ENCODE peak calls at places on chromosomes 7 and 10, in nine cellular contexts. C, J, N, I, T, P, B, X and Z are unnamed samples.

GRCh38 chr10:86419101-86419500 is 52.5 kb upstream of the GRID1 start:
- DNase-seq in C (no peak), J (no peak), N (no peak), I (no peak), T (no peak), P (no peak), B (no peak), X (no peak), Z (no peak)

GRCh38 chr10:96638696-96639095 is 51.9 kb upstream of the TM9SF3 start:
- DNase-seq in C (no peak), J (no peak), N (no peak), I (no peak), T (no peak), P (peak; percentile 49), B (no peak), X (no peak), Z (no peak)

GRCh38 chr7:29384277-29384676 is 179.4 kb upstream of the PRR15 start:
- DNase-seq in C (no peak), J (no peak), N (no peak), I (no peak), T (no peak), P (no peak), B (no peak), X (no peak), Z (no peak)

GRCh38 chr7:137886706-137887105 is 39.9 kb upstream of the DGKI start:
- DNase-seq in C (no peak), J (peak; percentile 36), N (no peak), I (no peak), T (no peak), P (no peak), B (no peak), X (peak; percentile 42), Z (peak; percentile 12)

GRCh38 chr10:125531470-125531869 is 151.5 kb downstream of the TEX36 start:
- DNase-seq in C (no peak), J (no peak), N (peak; percentile 58), I (no peak), T (peak; percentile 59), P (no peak), B (no peak), X (no peak), Z (no peak)

GRCh38 chr10:132817701-132818211 is 31.8 kb upstream of the NKX6-2 start:
- DNase-seq in C (no peak), J (no peak), N (no peak), I (no peak), T (no peak), P (no peak), B (no peak), X (no peak), Z (no peak)

GRCh38 chr7:46109447-46109846 is 188.4 kb upstream of the IGFBP3 start:
- DNase-seq in C (no peak), J (no peak), N (no peak), I (no peak), T (no peak), P (no peak), B (no peak), X (no peak), Z (peak; percentile 1)

GRCh38 chr10:54833029-54833428 is 32.0 kb upstream of the PCDH15 start:
- DNase-seq in C (no peak), J (no peak), N (no peak), I (no peak), T (no peak), P (no peak), B (no peak), X (no peak), Z (no peak)

GRCh38 chr10:17232276-17232987 is 4.4 kb downstream of the VIM start:
- DNase-seq in C (peak; percentile 70), J (no peak), N (no peak), I (no peak), T (no peak), P (no peak), B (peak; percentile 18), X (no peak), Z (peak; percentile 73)

GRCh38 chr7:50349963-50350944 is 45.7 kb downstream of the IKZF1 start:
- DNase-seq in C (no peak), J (no peak), N (no peak), I (no peak), T (no peak), P (no peak), B (no peak), X (no peak), Z (no peak)

GRCh38 chr7:50348469-50349162 is 44.1 kb downstream of the IKZF1 start:
- DNase-seq in C (no peak), J (no peak), N (no peak), I (no peak), T (no peak), P (no peak), B (no peak), X (no peak), Z (no peak)

GRCh38 chr7:50346548-50347497 is 42.3 kb downstream of the IKZF1 start:
- DNase-seq in C (no peak), J (no peak), N (no peak), I (no peak), T (no peak), P (peak; percentile 40), B (no peak), X (no peak), Z (peak; percentile 28)

GRCh38 chr7:50349399-50349798 is 44.9 kb downstream of the IKZF1 start:
- DNase-seq in C (no peak), J (no peak), N (no peak), I (no peak), T (no peak), P (no peak), B (no peak), X (no peak), Z (no peak)

GRCh38 chr7:50347693-50348092 is 43.2 kb downstream of the IKZF1 start:
- DNase-seq in C (no peak), J (no peak), N (no peak), I (no peak), T (no peak), P (no peak), B (no peak), X (no peak), Z (no peak)
- TF ChIP-seq EZH2 in C (no peak), J (no peak), N (no peak), I (no peak), T (no peak), P (no peak), B (no peak), X (no peak), Z (no peak)

GRCh38 chr10:586716-587115 is 102.8 kb downstream of the DIP2C start:
- DNase-seq in C (no peak), J (no peak), N (no peak), I (no peak), T (no peak), P (no peak), B (no peak), X (no peak), Z (no peak)
- H3K79me2 ChIP-seq in C (no peaks in the 10 kb centered on the region), J (peaks cover 94% of the 10 kb centered on the region), N (peaks cover 26% of the 10 kb centered on the region), I (no peaks in the 10 kb centered on the region), T (peaks cover 83% of the 10 kb centered on the region), P (no peaks in the 10 kb centered on the region), B (no peaks in the 10 kb centered on the region), X (peaks cover 31% of the 10 kb centered on the region), Z (peaks cover 94% of the 10 kb centered on the region)

DNA sequence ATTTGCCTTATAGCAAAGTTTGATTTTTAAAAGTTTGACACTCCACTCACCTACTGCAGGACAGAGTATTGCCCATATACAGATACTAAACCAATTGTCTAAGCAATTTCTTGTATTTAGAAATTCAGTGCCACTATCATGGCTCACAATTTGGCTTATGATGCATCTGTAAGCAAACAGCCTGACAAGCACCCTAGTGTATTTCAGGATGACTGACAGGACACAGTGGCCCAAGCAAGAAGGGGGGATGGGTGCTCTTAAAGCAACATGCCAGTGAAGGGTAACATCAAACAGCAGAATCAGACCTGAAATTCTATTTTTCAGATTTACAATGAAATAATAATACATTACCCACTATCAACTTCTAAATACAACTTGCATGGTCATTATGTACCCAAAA is 30.5 kb downstream of the CTNNA3 start:
- DNase-seq in C (peak; percentile 79), J (no peak), N (peak; percentile 19), I (peak; percentile 64), T (no peak), P (no peak), B (no peak), X (no peak), Z (no peak)
- TF ChIP-seq EZH2 in C (no peak), J (no peak), N (no peak), I (no peak), T (no peak), P (no peak), B (no peak), X (no peak), Z (no peak)

DNA sequence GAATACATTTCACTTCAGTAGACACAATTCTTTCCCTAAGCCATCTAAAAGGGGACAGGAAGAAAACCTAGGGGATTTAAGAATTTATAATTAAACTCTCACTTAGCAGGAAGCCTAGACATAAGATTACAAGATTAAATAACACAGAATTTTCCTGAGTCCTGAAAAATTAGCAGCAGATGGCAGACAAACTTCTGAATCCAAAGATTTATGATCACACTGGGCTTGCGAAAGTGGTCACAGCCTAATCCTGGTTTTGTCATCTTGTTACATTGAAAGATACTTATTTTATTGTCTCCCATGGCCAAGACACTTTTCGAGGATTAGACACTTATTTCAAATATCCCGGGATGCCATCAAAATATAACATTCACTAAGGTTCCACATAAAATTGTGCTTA is 2.9 kb downstream of the ERLIN1 start:
- DNase-seq in C (no peak), J (no peak), N (no peak), I (no peak), T (no peak), P (no peak), B (no peak), X (no peak), Z (no peak)
- H3K79me2 ChIP-seq in C (peaks cover 78% of the 10 kb centered on the region), J (peaks cover 42% of the 10 kb centered on the region), N (peaks cover 29% of the 10 kb centered on the region), I (peaks cover 88% of the 10 kb centered on the region), T (peaks cover 39% of the 10 kb centered on the region), P (peaks cover 67% of the 10 kb centered on the region), B (peaks cover 40% of the 10 kb centered on the region), X (peaks cover 35% of the 10 kb centered on the region), Z (peaks cover 69% of the 10 kb centered on the region)

DNA sequence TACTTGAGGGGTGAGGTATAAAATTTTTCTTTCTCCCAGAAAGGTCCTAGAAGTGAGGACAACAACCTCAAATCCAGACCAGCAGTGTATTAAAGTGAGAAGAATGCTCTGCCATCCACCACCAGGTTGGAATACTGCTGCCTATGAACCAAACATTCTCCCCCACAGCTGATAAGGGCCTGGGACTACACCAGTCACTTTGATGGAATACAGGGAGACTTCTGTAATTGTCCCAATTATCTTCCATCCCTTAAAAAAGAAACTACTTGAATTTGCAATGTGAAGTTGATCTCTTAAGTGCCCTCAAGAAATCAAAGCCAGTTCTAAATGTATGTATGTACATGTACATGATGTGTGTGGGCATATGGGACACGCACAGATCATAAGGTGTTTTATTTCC is 3.0 kb downstream of the TBX20 start:
- DNase-seq in C (no peak), J (no peak), N (no peak), I (no peak), T (no peak), P (no peak), B (no peak), X (no peak), Z (no peak)
- TF ChIP-seq EZH2 in C (no peak), J (peak; percentile 32), N (no peak), I (no peak), T (no peak), P (no peak), B (no peak), X (no peak), Z (no peak)